ENCODE peak calls at places on chromosomes 12 and 14, in five cellular contexts. One of them, this sample, is unnamed.

GRCh38 chr14:77844802-77845201 is 44.9 kb downstream of the ADCK1 start:
- DNase-seq in HCT116: no peak
- DNase-seq in choroid plexus epithelial cell: no peak
- DNase-seq in astrocyte of the cerebellum: no peak
- DNase-seq in fibroblast of pulmonary artery: no peak
- DNase-seq in this sample: peak; percentile 4

GRCh38 chr12:93602897-93603668 is 30.6 kb downstream of the SOCS2 start:
- DNase-seq in HCT116: no peak
- DNase-seq in choroid plexus epithelial cell: no peak
- DNase-seq in astrocyte of the cerebellum: no peak
- DNase-seq in fibroblast of pulmonary artery: no peak
- DNase-seq in this sample: no peak

GRCh38 chr14:55274760-55275159 is 3.5 kb downstream of the FBXO34 start:
- DNase-seq in HCT116: no peak
- DNase-seq in choroid plexus epithelial cell: peak; percentile 70
- DNase-seq in astrocyte of the cerebellum: no peak
- DNase-seq in fibroblast of pulmonary artery: peak; percentile 52
- DNase-seq in this sample: peak; percentile 29

GRCh38 chr14:100155049-100155621 is 4.3 kb downstream of the DEGS2 start:
- DNase-seq in HCT116: peak; percentile 33
- DNase-seq in choroid plexus epithelial cell: peak; percentile 33
- DNase-seq in astrocyte of the cerebellum: no peak
- DNase-seq in fibroblast of pulmonary artery: peak; percentile 26
- DNase-seq in this sample: peak; percentile 56

GRCh38 chr12:29149691-29150382 is 759 bp downstream of the FAR2 start:
- DNase-seq in HCT116: no peak
- DNase-seq in choroid plexus epithelial cell: no peak
- DNase-seq in astrocyte of the cerebellum: no peak
- DNase-seq in fibroblast of pulmonary artery: no peak
- DNase-seq in this sample: no peak

GRCh38 chr14:60349663-60350365 is 100.8 kb downstream of the PPM1A start:
- DNase-seq in HCT116: peak; percentile 39
- DNase-seq in choroid plexus epithelial cell: peak; percentile 81
- DNase-seq in astrocyte of the cerebellum: peak; percentile 48
- DNase-seq in fibroblast of pulmonary artery: peak; percentile 65
- DNase-seq in this sample: peak; percentile 61

GRCh38 chr12:112892821-112893220 is 13.9 kb upstream of the OAS1 start:
- DNase-seq in HCT116: no peak
- DNase-seq in choroid plexus epithelial cell: no peak
- DNase-seq in astrocyte of the cerebellum: no peak
- DNase-seq in fibroblast of pulmonary artery: no peak
- DNase-seq in this sample: no peak

GRCh38 chr14:70955543-70956480 is 48.6 kb downstream of the PCNX1 start:
- DNase-seq in HCT116: no peak
- DNase-seq in choroid plexus epithelial cell: peak; percentile 53
- DNase-seq in astrocyte of the cerebellum: no peak
- DNase-seq in fibroblast of pulmonary artery: peak; percentile 58
- DNase-seq in this sample: peak; percentile 34

GRCh38 chr14:70845601-70846000 is 36.3 kb upstream of the MAP3K9 start:
- DNase-seq in HCT116: no peak
- DNase-seq in choroid plexus epithelial cell: no peak
- DNase-seq in astrocyte of the cerebellum: no peak
- DNase-seq in fibroblast of pulmonary artery: no peak
- DNase-seq in this sample: no peak

GRCh38 chr12:6363010-6363329 is 12.4 kb downstream of the SCNN1A start:
- DNase-seq in HCT116: no peak
- DNase-seq in choroid plexus epithelial cell: no peak
- DNase-seq in astrocyte of the cerebellum: no peak
- DNase-seq in fibroblast of pulmonary artery: no peak
- DNase-seq in this sample: no peak

GRCh38 chr12:65334534-65334933 is 56.1 kb downstream of the MSRB3 start:
- DNase-seq in HCT116: no peak
- DNase-seq in choroid plexus epithelial cell: no peak
- DNase-seq in astrocyte of the cerebellum: no peak
- DNase-seq in fibroblast of pulmonary artery: peak; percentile 25
- DNase-seq in this sample: peak; percentile 13

GRCh38 chr12:103997277-103997900 is 31.7 kb downstream of the TDG start:
- DNase-seq in HCT116: no peak
- DNase-seq in choroid plexus epithelial cell: no peak
- DNase-seq in astrocyte of the cerebellum: no peak
- DNase-seq in fibroblast of pulmonary artery: peak; percentile 53
- DNase-seq in this sample: no peak

GRCh38 chr12:105377077-105377476 is 46.6 kb downstream of the C12orf75 start:
- DNase-seq in HCT116: no peak
- DNase-seq in choroid plexus epithelial cell: no peak
- DNase-seq in astrocyte of the cerebellum: no peak
- DNase-seq in fibroblast of pulmonary artery: no peak
- DNase-seq in this sample: no peak

GRCh38 chr12:62971769-62972525 is 37.0 kb upstream of the PPM1H start:
- DNase-seq in HCT116: no peak
- DNase-seq in choroid plexus epithelial cell: no peak
- DNase-seq in astrocyte of the cerebellum: no peak
- DNase-seq in fibroblast of pulmonary artery: no peak
- DNase-seq in this sample: no peak

GRCh38 chr14:24416932-24417619 is 12.4 kb downstream of the CBLN3 start:
- DNase-seq in HCT116: no peak
- DNase-seq in choroid plexus epithelial cell: no peak
- DNase-seq in astrocyte of the cerebellum: no peak
- DNase-seq in fibroblast of pulmonary artery: no peak
- DNase-seq in this sample: no peak

GRCh38 chr14:100408350-100409015 is 85.3 kb downstream of the SLC25A47 start:
- DNase-seq in HCT116: peak; percentile 67
- DNase-seq in choroid plexus epithelial cell: peak; percentile 93
- DNase-seq in astrocyte of the cerebellum: peak; percentile 73
- DNase-seq in fibroblast of pulmonary artery: peak; percentile 79
- DNase-seq in this sample: peak; percentile 74

GRCh38 chr12:124683330-124683662 is 115.9 kb upstream of the NCOR2 start:
- DNase-seq in HCT116: no peak
- DNase-seq in choroid plexus epithelial cell: no peak
- DNase-seq in astrocyte of the cerebellum: no peak
- DNase-seq in fibroblast of pulmonary artery: no peak
- DNase-seq in this sample: peak; percentile 92

GRCh38 chr14:22664261-22664660 is 20.1 kb upstream of the OR6J1 start:
- DNase-seq in HCT116: no peak
- DNase-seq in choroid plexus epithelial cell: peak; percentile 50
- DNase-seq in astrocyte of the cerebellum: no peak
- DNase-seq in fibroblast of pulmonary artery: no peak
- DNase-seq in this sample: no peak

GRCh38 chr14:101097109-101097793 is 193.7 kb upstream of the RTL1 start:
- DNase-seq in HCT116: no peak
- DNase-seq in choroid plexus epithelial cell: no peak
- DNase-seq in astrocyte of the cerebellum: no peak
- DNase-seq in fibroblast of pulmonary artery: no peak
- DNase-seq in this sample: peak; percentile 3

GRCh38 chr12:21766403-21766802 is 8.1 kb downstream of the KCNJ8 start:
- DNase-seq in HCT116: no peak
- DNase-seq in choroid plexus epithelial cell: no peak
- DNase-seq in astrocyte of the cerebellum: no peak
- DNase-seq in fibroblast of pulmonary artery: no peak
- DNase-seq in this sample: no peak

GRCh38 chr12:84910549-84911241 is 1.9 kb downstream of the SLC6A15 start:
- DNase-seq in HCT116: no peak
- DNase-seq in choroid plexus epithelial cell: peak; percentile 72
- DNase-seq in astrocyte of the cerebellum: no peak
- DNase-seq in fibroblast of pulmonary artery: peak; percentile 54
- DNase-seq in this sample: peak; percentile 43

GRCh38 chr12:75784591-75784990 is 247.0 kb downstream of the PHLDA1 start:
- DNase-seq in HCT116: no peak
- DNase-seq in choroid plexus epithelial cell: no peak
- DNase-seq in astrocyte of the cerebellum: no peak
- DNase-seq in fibroblast of pulmonary artery: peak; percentile 25
- DNase-seq in this sample: peak; percentile 24

GRCh38 chr14:23020143-23021128 is 10.5 kb upstream of the C14orf93 start:
- DNase-seq in HCT116: no peak
- DNase-seq in choroid plexus epithelial cell: no peak
- DNase-seq in astrocyte of the cerebellum: no peak
- DNase-seq in fibroblast of pulmonary artery: no peak
- DNase-seq in this sample: no peak

GRCh38 chr12:102571889-102572288 is 91.5 kb upstream of the IGF1 start:
- DNase-seq in HCT116: no peak
- DNase-seq in choroid plexus epithelial cell: no peak
- DNase-seq in astrocyte of the cerebellum: no peak
- DNase-seq in fibroblast of pulmonary artery: no peak
- DNase-seq in this sample: no peak

GRCh38 chr14:92926931-92927330 is 4.0 kb downstream of the CHGA start:
- DNase-seq in HCT116: no peak
- DNase-seq in choroid plexus epithelial cell: no peak
- DNase-seq in astrocyte of the cerebellum: no peak
- DNase-seq in fibroblast of pulmonary artery: no peak
- DNase-seq in this sample: peak; percentile 33

GRCh38 chr14:75568791-75569190 is 9.6 kb upstream of the FLVCR2 start:
- DNase-seq in HCT116: no peak
- DNase-seq in choroid plexus epithelial cell: no peak
- DNase-seq in astrocyte of the cerebellum: no peak
- DNase-seq in fibroblast of pulmonary artery: no peak
- DNase-seq in this sample: no peak

GRCh38 chr12:90199008-90199407 is 490.4 kb upstream of the ATP2B1 start:
- DNase-seq in HCT116: no peak
- DNase-seq in choroid plexus epithelial cell: peak; percentile 15
- DNase-seq in astrocyte of the cerebellum: no peak
- DNase-seq in fibroblast of pulmonary artery: peak; percentile 67
- DNase-seq in this sample: peak; percentile 18

GRCh38 chr12:42426733-42427132 is 100.8 kb downstream of the PPHLN1 start:
- DNase-seq in HCT116: peak; percentile 49
- DNase-seq in choroid plexus epithelial cell: peak; percentile 88
- DNase-seq in astrocyte of the cerebellum: no peak
- DNase-seq in fibroblast of pulmonary artery: peak; percentile 77
- DNase-seq in this sample: peak; percentile 91

GRCh38 chr14:48805315-48805714 is 780.9 kb downstream of the RPS29 start:
- DNase-seq in HCT116: no peak
- DNase-seq in choroid plexus epithelial cell: no peak
- DNase-seq in astrocyte of the cerebellum: no peak
- DNase-seq in fibroblast of pulmonary artery: no peak
- DNase-seq in this sample: no peak

GRCh38 chr14:75361751-75362433 is 65.9 kb upstream of the JDP2 start:
- DNase-seq in HCT116: no peak
- DNase-seq in choroid plexus epithelial cell: no peak
- DNase-seq in astrocyte of the cerebellum: no peak
- DNase-seq in fibroblast of pulmonary artery: peak; percentile 6
- DNase-seq in this sample: no peak

GRCh38 chr14:65184032-65184764 is 81.9 kb upstream of the MAX start:
- DNase-seq in HCT116: no peak
- DNase-seq in choroid plexus epithelial cell: peak; percentile 59
- DNase-seq in astrocyte of the cerebellum: no peak
- DNase-seq in fibroblast of pulmonary artery: no peak
- DNase-seq in this sample: peak; percentile 78

GRCh38 chr14:73718742-73719251 is 4.6 kb upstream of the PNMA1 start:
- DNase-seq in HCT116: no peak
- DNase-seq in choroid plexus epithelial cell: no peak
- DNase-seq in astrocyte of the cerebellum: no peak
- DNase-seq in fibroblast of pulmonary artery: no peak
- DNase-seq in this sample: no peak

GRCh38 chr12:114744696-114745095 is 60.7 kb upstream of the TBX3 start:
- DNase-seq in HCT116: no peak
- DNase-seq in choroid plexus epithelial cell: peak; percentile 51
- DNase-seq in astrocyte of the cerebellum: no peak
- DNase-seq in fibroblast of pulmonary artery: no peak
- DNase-seq in this sample: no peak

GRCh38 chr14:96380735-96381134 is 11.2 kb upstream of the AK7 start:
- DNase-seq in HCT116: no peak
- DNase-seq in choroid plexus epithelial cell: no peak
- DNase-seq in astrocyte of the cerebellum: no peak
- DNase-seq in fibroblast of pulmonary artery: no peak
- DNase-seq in this sample: no peak

GRCh38 chr14:51654549-51654879 is 2.8 kb downstream of the FRMD6 start:
- DNase-seq in HCT116: no peak
- DNase-seq in choroid plexus epithelial cell: no peak
- DNase-seq in astrocyte of the cerebellum: no peak
- DNase-seq in fibroblast of pulmonary artery: no peak
- DNase-seq in this sample: no peak

GRCh38 chr14:51651388-51652167 is at the start of gene FRMD6:
- DNase-seq in HCT116: peak; percentile 68
- DNase-seq in choroid plexus epithelial cell: peak; percentile 93
- DNase-seq in astrocyte of the cerebellum: peak; percentile 57
- DNase-seq in fibroblast of pulmonary artery: peak; percentile 85
- DNase-seq in this sample: peak; percentile 90

GRCh38 chr14:51653855-51654548 is 2.3 kb downstream of the FRMD6 start:
- DNase-seq in HCT116: no peak
- DNase-seq in choroid plexus epithelial cell: no peak
- DNase-seq in astrocyte of the cerebellum: no peak
- DNase-seq in fibroblast of pulmonary artery: peak; percentile 30
- DNase-seq in this sample: no peak

GRCh38 chr14:51652168-51653095 is 722 bp downstream of the FRMD6 start:
- DNase-seq in HCT116: no peak
- DNase-seq in choroid plexus epithelial cell: no peak
- DNase-seq in astrocyte of the cerebellum: no peak
- DNase-seq in fibroblast of pulmonary artery: no peak
- DNase-seq in this sample: no peak

GRCh38 chr14:51653096-51653814 is 1.5 kb downstream of the FRMD6 start:
- DNase-seq in HCT116: no peak
- DNase-seq in choroid plexus epithelial cell: peak; percentile 88
- DNase-seq in astrocyte of the cerebellum: peak; percentile 75
- DNase-seq in fibroblast of pulmonary artery: peak; percentile 91
- DNase-seq in this sample: no peak
- TF ChIP-seq CTCF in HCT116: peak; percentile 20
- TF ChIP-seq CTCF in choroid plexus epithelial cell: peak; percentile 57
- TF ChIP-seq CTCF in astrocyte of the cerebellum: peak; percentile 53
- TF ChIP-seq CTCF in fibroblast of pulmonary artery: peak; percentile 66
- TF ChIP-seq CTCF in this sample: peak; percentile 24

GRCh38 chr12:120262852-120263724 is 2.4 kb downstream of the PXN start:
- DNase-seq in HCT116: no peak
- DNase-seq in choroid plexus epithelial cell: no peak
- DNase-seq in astrocyte of the cerebellum: no peak
- DNase-seq in fibroblast of pulmonary artery: peak; percentile 28
- DNase-seq in this sample: no peak
- H3K4me3 ChIP-seq in HCT116: peak overlapping the region; percentile 85
- H3K4me3 ChIP-seq in choroid plexus epithelial cell: peak overlapping the region; percentile 88
- H3K4me3 ChIP-seq in astrocyte of the cerebellum: peak overlapping the region; percentile 87
- H3K4me3 ChIP-seq in fibroblast of pulmonary artery: peak overlapping the region; percentile 86
- H3K4me3 ChIP-seq in this sample: peak overlapping the region; percentile 78

GRCh38 chr12:2052861-2053674 is at the start of gene CACNA1C:
- DNase-seq in HCT116: no peak
- DNase-seq in choroid plexus epithelial cell: peak; percentile 66
- DNase-seq in astrocyte of the cerebellum: no peak
- DNase-seq in fibroblast of pulmonary artery: peak; percentile 37
- DNase-seq in this sample: peak; percentile 42
- TF ChIP-seq CTCF in HCT116: no peak
- TF ChIP-seq CTCF in choroid plexus epithelial cell: peak; percentile 40
- TF ChIP-seq CTCF in astrocyte of the cerebellum: peak; percentile 20
- TF ChIP-seq CTCF in fibroblast of pulmonary artery: no peak
- TF ChIP-seq CTCF in this sample: no peak

GRCh38 chr12:54030889-54031860 is 1.7 kb upstream of the HOXC5 start:
- DNase-seq in HCT116: no peak
- DNase-seq in choroid plexus epithelial cell: peak; percentile 3
- DNase-seq in astrocyte of the cerebellum: no peak
- DNase-seq in fibroblast of pulmonary artery: peak; percentile 27
- DNase-seq in this sample: peak; percentile 30
- H3K4me3 ChIP-seq in HCT116: no peak overlapping the region
- H3K4me3 ChIP-seq in choroid plexus epithelial cell: no peak overlapping the region
- H3K4me3 ChIP-seq in astrocyte of the cerebellum: no peak overlapping the region
- H3K4me3 ChIP-seq in fibroblast of pulmonary artery: no peak overlapping the region
- H3K4me3 ChIP-seq in this sample: no peak overlapping the region